ENCODE peak calls at places on chromosomes 4 and X, in four cellular contexts. Q is cardiac muscle cell, J is HCT116, P is AG04449. F is an unnamed sample.

GRCh38 chrX:31314921-31315320 is 243.1 kb upstream of the FTHL17 start:
- DNase-seq in J (no peak), Q (peak), P (peak), F (peak)

GRCh38 chr4:94457692-94458106 is 6.0 kb downstream of the PDLIM5 start:
- DNase-seq in J (no peak), Q (peak), P (no peak), F (no peak)

GRCh38 chr4:186780291-186781031 is 56.8 kb upstream of the FAT1 start:
- DNase-seq in J (no peak), Q (no peak), P (no peak), F (no peak)

GRCh38 chr4:188781655-188782054 is 642.4 kb downstream of the TRIML1 start:
- DNase-seq in J (peak), Q (no peak), P (no peak), F (no peak)

GRCh38 chr4:110527156-110527555 is 51.2 kb downstream of the ENPEP start:
- DNase-seq in Q (no peak), J (no peak), P (no peak), F (no peak)

GRCh38 chr4:37793562-37793961 is 32.9 kb upstream of the PGM2 start:
- DNase-seq in J (no peak), P (no peak), Q (peak), F (no peak)

GRCh38 chrX:45322382-45322781 is 121.7 kb upstream of the DIPK2B start:
- DNase-seq in Q (peak), J (peak), P (peak), F (peak)

GRCh38 chr4:172998527-172999469 is 169.8 kb upstream of the GALNT7 start:
- DNase-seq in P (no peak), J (no peak), Q (peak), F (no peak)

GRCh38 chrX:1451676-1452496 is 823 bp downstream of the ASMTL start:
- DNase-seq in Q (no peak), P (no peak), J (no peak), F (no peak)

GRCh38 chrX:106927023-106927422 is 6.8 kb downstream of the CLDN2 start:
- DNase-seq in P (no peak), Q (no peak), J (no peak), F (no peak)

GRCh38 chr4:27318740-27319139 is 458.1 kb downstream of the STIM2 start:
- DNase-seq in Q (peak), P (no peak), J (peak), F (peak)

GRCh38 chr4:84477738-84478137 is 21.4 kb downstream of the NKX6-1 start:
- DNase-seq in J (no peak), P (no peak), Q (no peak), F (no peak)

GRCh38 chrX:139126493-139126892 is 404.0 kb upstream of the F9 start:
- DNase-seq in J (no peak), Q (no peak), P (no peak), F (no peak)

GRCh38 chr4:76950052-76950845 is 697 bp downstream of the SEPTIN11 start:
- DNase-seq in Q (peak), P (no peak), J (no peak), F (no peak)

GRCh38 chr4:156547439-156547838 is 424.2 kb downstream of the PDGFC start:
- DNase-seq in P (peak), J (no peak), Q (peak), F (peak)

GRCh38 chr4:73508651-73509050 is 27.1 kb downstream of the AFM start:
- DNase-seq in Q (no peak), P (no peak), J (no peak), F (no peak)

GRCh38 chrX:13015536-13016236 is 28.7 kb downstream of the FAM9C start:
- DNase-seq in J (no peak), Q (no peak), P (no peak), F (no peak)

GRCh38 chr4:120847019-120847582 is 75.4 kb downstream of the PRDM5 start:
- DNase-seq in Q (no peak), P (no peak), J (no peak), F (no peak)

GRCh38 chr4:127997534-127998388 is 32.6 kb downstream of the ABHD18 start:
- DNase-seq in Q (peak), J (no peak), P (peak), F (peak)

GRCh38 chrX:153884136-153885076 is 1.6 kb downstream of the L1CAM start:
- DNase-seq in J (peak), Q (no peak), P (no peak), F (no peak)

GRCh38 chr4:90328558-90328957 is 201.4 kb downstream of the CCSER1 start:
- DNase-seq in Q (peak), J (peak), P (no peak), F (no peak)

GRCh38 chr4:6115746-6116586 is 84.4 kb downstream of the JAKMIP1 start:
- DNase-seq in J (no peak), P (no peak), Q (no peak), F (no peak)

GRCh38 chr4:98618670-98619069 is 39.7 kb downstream of the TSPAN5 start:
- DNase-seq in Q (no peak), P (no peak), J (no peak), F (no peak)

GRCh38 chr4:94827481-94828110 is 69.8 kb downstream of the BMPR1B start:
- DNase-seq in P (peak), J (peak), Q (peak), F (peak)

GRCh38 chrX:47215291-47215900 is 3.1 kb upstream of the CDK16 start:
- DNase-seq in P (no peak), Q (no peak), J (no peak), F (no peak)

GRCh38 chrX:37509349-37509748 is 62.1 kb upstream of the LANCL3 start:
- DNase-seq in J (no peak), P (no peak), Q (peak), F (no peak)

GRCh38 chr4:56786955-56787354 is 34.5 kb downstream of the SPINK2 start:
- DNase-seq in J (no peak), Q (peak), P (no peak), F (peak)

GRCh38 chr4:147088141-147088540 is 142.5 kb upstream of the TTC29 start:
- DNase-seq in P (no peak), Q (no peak), J (no peak), F (no peak)
- H3K4me3 ChIP-seq in P (peak), Q (no peak), J (no peak), F (no peak)

DNA sequence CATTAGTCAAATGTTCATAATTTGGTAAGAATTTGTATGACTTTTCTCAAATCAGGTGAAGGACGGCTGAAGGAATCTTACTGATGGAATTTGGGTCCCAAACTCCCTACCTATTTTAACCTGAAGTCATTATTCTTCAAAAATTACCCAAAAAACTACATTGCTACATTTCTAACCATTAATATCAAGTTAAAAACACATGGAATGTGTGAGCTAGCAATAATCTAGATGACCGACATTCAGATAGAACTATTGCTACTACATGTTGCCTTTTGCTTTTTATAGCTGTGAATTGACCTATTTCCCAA is 25.3 kb upstream of the WWC2 start:
- DNase-seq in P (no peak), Q (no peak), J (no peak), F (no peak)
- TF ChIP-seq CTCF in P (no peak), Q (no peak), J (no peak), F (no peak)

GRCh38 chrX:34874763-34875162 is 67.8 kb upstream of the FAM47B start:
- DNase-seq in P (no peak), J (no peak), Q (no peak), F (no peak)
- H3K4me3 ChIP-seq in P (no peak), J (no peak), Q (no peak), F (no peak)

GRCh38 chrX:21479695-21480280 is 105.6 kb downstream of the CNKSR2 start:
- DNase-seq in J (no peak), Q (peak), P (peak), F (peak)
- TF ChIP-seq CTCF in J (peak), Q (peak), P (peak), F (peak)